ENCODE peak calls at places on chromosomes 1 and 21, in seven cellular contexts. J is endothelial cell of umbilical vein; M is HFFc6; Q is thoracic aorta; O is AG10803; B is CD8-positive, alpha-beta T cell; Y is Peyer's patch. K is an unnamed sample.

GRCh38 chr1:23928789-23929188 is 15.6 kb upstream of the CNR2 start:
- DNase-seq in J (no peak), M (no peak), Q (no peak), O (no peak), B (no peak), Y (no peak), K (no peak)

GRCh38 chr1:111596499-111596898 is 23.1 kb upstream of the RAP1A start:
- DNase-seq in J (no peak), M (no peak), Q (no peak), O (no peak), B (peak), Y (peak), K (no peak)

GRCh38 chr1:212487286-212487685 is 54.6 kb downstream of the NENF start:
- DNase-seq in J (no peak), M (no peak), Q (no peak), O (no peak), B (no peak), Y (no peak), K (no peak)

GRCh38 chr1:206684478-206685255 is at the start of gene MAPKAPK2:
- DNase-seq in J (peak), M (no peak), Q (no peak), O (peak), B (peak), Y (peak), K (no peak)

GRCh38 chr21:34047835-34048234 is 25.5 kb upstream of the MRPS6 start:
- DNase-seq in J (no peak), M (no peak), Q (no peak), O (no peak), B (no peak), Y (no peak), K (no peak)

GRCh38 chr1:154749078-154749760 is 120.9 kb downstream of the KCNN3 start:
- DNase-seq in J (peak), M (no peak), Q (no peak), O (peak), B (no peak), Y (no peak), K (no peak)

GRCh38 chr1:237760981-237761380 is 129.7 kb downstream of the ZP4 start:
- DNase-seq in J (no peak), M (no peak), Q (no peak), O (no peak), B (no peak), Y (no peak), K (no peak)

GRCh38 chr1:88188038-88188437 is 496.0 kb upstream of the PKN2 start:
- DNase-seq in J (no peak), M (no peak), Q (no peak), O (no peak), B (no peak), Y (no peak), K (no peak)

GRCh38 chr1:173409613-173410012 is 67.5 kb upstream of the PRDX6 start:
- DNase-seq in J (peak), M (peak), Q (no peak), O (peak), B (no peak), Y (peak), K (peak)

GRCh38 chr1:58814251-58815068 is 30.6 kb upstream of the JUN start:
- DNase-seq in J (peak), M (no peak), Q (no peak), O (no peak), B (no peak), Y (peak), K (no peak)

GRCh38 chr1:6914646-6915178 is 129.5 kb downstream of the CAMTA1 start:
- DNase-seq in J (no peak), M (no peak), Q (no peak), O (no peak), B (no peak), Y (no peak), K (no peak)

GRCh38 chr21:36728371-36729111 is 29.6 kb downstream of the SIM2 start:
- DNase-seq in J (no peak), M (no peak), Q (no peak), O (no peak), B (no peak), Y (no peak), K (no peak)

GRCh38 chr1:204584699-204585372 is 68.6 kb downstream of the MDM4 start:
- DNase-seq in J (no peak), M (no peak), Q (no peak), O (no peak), B (no peak), Y (peak), K (no peak)

GRCh38 chr1:4306559-4307467 is 347.6 kb upstream of the AJAP1 start:
- DNase-seq in J (no peak), M (no peak), Q (no peak), O (no peak), B (no peak), Y (no peak), K (no peak)

GRCh38 chr1:185917646-185918045 is 183.5 kb downstream of the HMCN1 start:
- DNase-seq in J (peak), M (peak), Q (no peak), O (peak), B (no peak), Y (no peak), K (no peak)

DNA sequence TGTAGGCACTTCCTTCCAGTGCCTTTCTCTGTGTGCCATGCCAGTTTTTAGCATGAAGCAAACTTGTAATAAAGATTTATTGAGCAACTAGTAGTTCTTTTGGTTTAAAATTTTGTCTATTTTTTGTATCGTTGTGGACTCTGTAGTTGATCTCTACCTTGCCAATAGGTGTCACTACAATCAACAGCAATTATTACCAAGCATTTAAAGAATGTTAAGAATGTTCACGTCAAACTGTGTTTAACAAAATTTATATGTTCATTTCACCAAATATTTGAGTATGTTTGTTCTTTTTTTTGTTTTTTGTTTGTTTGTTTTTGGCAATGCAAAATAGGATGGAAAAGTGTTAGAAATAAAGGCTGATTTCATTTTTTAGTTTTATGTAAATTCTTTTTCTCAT is 208.1 kb downstream of the PATJ start:
- DNase-seq in J (peak), M (no peak), Q (no peak), O (no peak), B (no peak), Y (no peak), K (no peak)
- TF ChIP-seq CTCF in J (peak), M (peak), Q (no peak), O (peak), B (no peak), Y (no peak), K (no peak)

GRCh38 chr1:12405325-12406217 is 175.7 kb downstream of the VPS13D start:
- DNase-seq in J (peak), M (no peak), Q (peak), O (peak), B (no peak), Y (no peak), K (no peak)
- TF ChIP-seq CTCF in J (peak), M (peak), Q (peak), O (peak), B (no peak), Y (no peak), K (no peak)

DNA sequence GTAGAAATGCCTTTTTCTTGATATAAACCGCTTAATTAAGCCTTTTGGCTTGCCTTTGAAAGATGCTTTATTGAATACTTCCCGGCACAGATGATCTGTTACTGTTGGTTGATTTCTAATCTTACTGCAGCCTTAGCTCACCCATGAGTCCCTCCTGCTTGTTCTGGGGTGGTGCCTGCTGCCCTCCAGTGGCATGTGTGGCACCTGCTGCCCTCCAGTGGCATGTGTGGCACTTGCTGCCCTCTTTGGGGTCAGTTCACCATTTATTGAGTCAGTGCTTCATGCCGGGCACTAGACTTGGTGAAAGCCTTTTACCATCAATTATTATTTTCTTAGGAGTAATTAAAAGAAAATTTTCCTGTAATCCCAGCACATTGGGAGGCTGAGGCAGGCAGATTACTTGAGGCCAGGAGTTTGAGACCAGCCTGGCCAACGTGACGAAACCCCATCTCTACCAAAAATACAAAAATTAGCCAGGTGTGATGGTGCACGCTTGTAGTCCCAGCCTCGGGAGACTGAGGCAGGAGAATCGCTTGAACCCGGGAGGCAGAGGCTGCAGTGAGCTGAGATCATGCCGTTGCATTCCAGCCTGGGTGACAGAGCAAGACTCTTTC is 54.3 kb downstream of the ADARB1 start:
- DNase-seq in J (peak), M (peak), Q (no peak), O (peak), B (peak), Y (peak), K (peak)
- TF ChIP-seq CTCF in J (peak), M (peak), Q (peak), O (peak), B (peak), Y (peak), K (peak)

DNA sequence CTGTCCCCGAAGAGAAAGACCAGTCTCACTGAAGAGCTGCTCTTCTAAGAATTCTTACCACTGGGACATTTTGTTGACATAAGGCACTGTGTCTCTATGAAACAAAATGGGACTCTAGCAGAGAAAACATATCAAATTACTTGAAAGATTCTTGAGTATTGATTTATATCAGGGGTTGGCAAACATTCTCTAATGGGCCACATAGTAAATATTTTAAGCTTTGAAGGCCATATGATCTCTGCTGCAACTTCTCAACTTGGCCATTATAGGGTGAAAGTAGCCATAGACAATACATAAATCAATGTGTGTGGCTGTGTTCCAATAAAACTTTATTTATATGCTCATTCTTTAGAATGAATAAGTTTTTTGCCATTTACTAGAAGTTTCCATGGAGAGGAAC is 41.1 kb upstream of the GREM2 start:
- DNase-seq in J (no peak), M (no peak), Q (no peak), O (no peak), B (no peak), Y (no peak), K (no peak)
- TF ChIP-seq CTCF in J (no peak), M (no peak), Q (no peak), O (no peak), B (no peak), Y (no peak), K (no peak)

GRCh38 chr1:190323530-190323929 is 154.1 kb downstream of the BRINP3 start:
- DNase-seq in J (no peak), M (no peak), Q (no peak), O (no peak), B (no peak), Y (no peak), K (no peak)

GRCh38 chr1:190320952-190321351 is 156.7 kb downstream of the BRINP3 start:
- DNase-seq in J (peak), M (no peak), Q (no peak), O (no peak), B (no peak), Y (no peak), K (no peak)
- TF ChIP-seq CTCF in J (no peak), M (no peak), Q (no peak), O (no peak), B (no peak), Y (no peak), K (no peak)

K was measured in AG09319.